ENCODE peak calls at places on chromosomes 2 and 18, in eight cellular contexts. G is A549, U is keratinocyte, K is prostate gland, A is WTC11, C is pancreas, T is WERI-Rb-1, V is HFFc6. M is an unnamed sample.

GRCh38 chr2:111071480-111072143 is 49.1 kb upstream of the BCL2L11 start:
- DNase-seq in G (peak), U (no peak), A (no peak), T (no peak), K (peak), V (peak), C (no peak), M (peak)

GRCh38 chr2:46829240-46829970 is 86.2 kb downstream of the MCFD2 start:
- DNase-seq in U (no peak), K (no peak), T (no peak), C (no peak), V (no peak), G (no peak), A (no peak), M (no peak)

GRCh38 chr2:223366566-223366965 is 235.6 kb downstream of the SCG2 start:
- DNase-seq in T (no peak), G (no peak), K (no peak), U (no peak), C (no peak), V (no peak), A (no peak), M (no peak)

GRCh38 chr2:65937379-65938160 is 497.4 kb upstream of the MEIS1 start:
- DNase-seq in K (no peak), T (no peak), C (no peak), A (no peak), V (no peak), U (no peak), G (no peak), M (no peak)

GRCh38 chr2:226198956-226199355 is 600.7 kb downstream of the IRS1 start:
- DNase-seq in K (no peak), G (no peak), V (no peak), A (no peak), T (no peak), U (no peak), C (no peak), M (no peak)

GRCh38 chr2:59196511-59196910 is 955.4 kb upstream of the FANCL start:
- DNase-seq in C (no peak), U (no peak), K (no peak), V (no peak), A (no peak), T (no peak), G (no peak), M (no peak)

GRCh38 chr2:47062721-47063120 is 92.4 kb downstream of the STPG4 start:
- DNase-seq in U (no peak), K (no peak), C (peak), T (no peak), G (no peak), A (no peak), V (no peak), M (no peak)

GRCh38 chr2:177147834-177148233 is 64.8 kb upstream of the HNRNPA3 start:
- DNase-seq in K (no peak), V (no peak), C (no peak), G (no peak), U (no peak), T (peak), A (no peak), M (no peak)

GRCh38 chr2:199819746-199820145 is 31.2 kb downstream of the FTCDNL1 start:
- DNase-seq in G (no peak), K (no peak), A (no peak), V (no peak), U (no peak), T (no peak), C (no peak), M (no peak)

GRCh38 chr2:50720695-50721314 is 311.1 kb downstream of the NRXN1 start:
- DNase-seq in T (no peak), C (no peak), V (no peak), G (no peak), U (no peak), A (no peak), K (no peak), M (no peak)

GRCh38 chr2:85132834-85133637 is at the start of gene TCF7L1:
- DNase-seq in C (peak), K (peak), A (peak), V (peak), G (peak), U (peak), T (peak), M (peak)

GRCh38 chr2:157628532-157629415 is at the start of gene ACVR1C:
- DNase-seq in U (peak), A (peak), G (peak), K (peak), C (peak), V (peak), T (peak), M (no peak)

GRCh38 chr2:78978340-78978739 is 47.2 kb upstream of the REG3G start:
- DNase-seq in T (no peak), V (no peak), A (no peak), U (no peak), G (no peak), K (no peak), C (no peak), M (no peak)

GRCh38 chr2:233084488-233084887 is 24.3 kb downstream of the INPP5D start:
- DNase-seq in U (no peak), G (no peak), K (peak), A (no peak), C (no peak), T (no peak), V (no peak), M (no peak)

GRCh38 chr2:177264209-177264538 is 353 bp downstream of the NFE2L2 start:
- DNase-seq in G (no peak), C (peak), K (no peak), U (no peak), T (peak), A (peak), V (no peak), M (no peak)

GRCh38 chr2:219803294-219803693 is 175.9 kb downstream of the SLC4A3 start:
- DNase-seq in T (no peak), C (no peak), A (no peak), K (no peak), U (no peak), G (no peak), V (peak), M (no peak)

GRCh38 chr2:165469417-165469816 is at the start of gene CSRNP3:
- DNase-seq in A (peak), G (peak), V (peak), K (peak), U (peak), T (peak), C (no peak), M (no peak)

GRCh38 chr2:46226620-46227019 is 70.6 kb upstream of the EPAS1 start:
- DNase-seq in G (no peak), V (no peak), A (no peak), K (no peak), C (no peak), T (no peak), U (no peak), M (no peak)

GRCh38 chr2:204901591-204901990 is 356.3 kb downstream of the PARD3B start:
- DNase-seq in K (no peak), T (no peak), V (no peak), A (no peak), U (no peak), C (no peak), G (no peak), M (no peak)

GRCh38 chr18:72823345-72823744 is 44.4 kb downstream of the NETO1 start:
- DNase-seq in C (no peak), U (no peak), K (no peak), V (no peak), A (no peak), G (no peak), T (no peak), M (no peak)

GRCh38 chr18:72822202-72822601 is 45.6 kb downstream of the NETO1 start:
- DNase-seq in V (no peak), U (no peak), C (peak), T (no peak), K (no peak), A (no peak), G (no peak), M (no peak)

GRCh38 chr18:72820571-72820970 is 47.2 kb downstream of the NETO1 start:
- DNase-seq in K (no peak), U (no peak), G (no peak), C (no peak), V (no peak), A (no peak), T (no peak), M (no peak)

GRCh38 chr18:72819050-72819449 is 48.7 kb downstream of the NETO1 start:
- DNase-seq in V (no peak), A (no peak), C (no peak), K (no peak), T (no peak), U (no peak), G (no peak), M (no peak)
- TF ChIP-seq CTCF in V (no peak), A (no peak), C (no peak), K (no peak), T (no peak), U (no peak), G (no peak), M (no peak)

GRCh38 chr18:44897445-44898215 is 216.9 kb downstream of the SETBP1 start:
- DNase-seq in C (no peak), G (no peak), K (no peak), U (no peak), T (no peak), A (no peak), V (no peak), M (no peak)

GRCh38 chr18:44900627-44901026 is 219.9 kb downstream of the SETBP1 start:
- DNase-seq in G (no peak), V (no peak), K (no peak), A (no peak), T (no peak), C (no peak), U (no peak), M (no peak)

GRCh38 chr18:44901283-44901682 is 220.6 kb downstream of the SETBP1 start:
- DNase-seq in U (no peak), V (no peak), K (no peak), C (no peak), A (peak), G (no peak), T (peak), M (no peak)

GRCh38 chr18:44898536-44898935 is 217.8 kb downstream of the SETBP1 start:
- DNase-seq in G (no peak), C (no peak), U (no peak), T (no peak), A (no peak), K (no peak), V (no peak), M (no peak)

DNA sequence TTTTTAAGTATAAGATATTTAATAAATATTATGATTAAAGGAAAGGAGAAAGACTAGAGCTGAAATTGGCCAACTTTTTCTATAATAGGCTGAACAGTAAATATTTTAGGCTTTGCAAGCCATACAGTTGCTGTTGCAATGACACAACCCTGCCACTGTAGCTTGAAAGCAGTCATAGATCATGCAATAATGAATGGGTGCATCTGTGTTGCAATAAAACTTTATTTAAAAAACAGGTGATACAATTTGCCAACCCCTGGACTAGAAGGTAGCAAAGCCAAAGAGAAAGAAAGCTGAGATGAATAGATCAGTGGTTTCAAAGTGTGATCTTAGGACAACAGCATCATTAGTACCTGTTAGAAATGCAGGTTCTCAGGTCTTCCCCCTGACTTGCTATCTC is 219.1 kb downstream of the SETBP1 start:
- DNase-seq in U (no peak), G (no peak), K (no peak), V (no peak), A (no peak), C (no peak), T (no peak), M (no peak)
- TF ChIP-seq CTCF in U (peak), G (no peak), K (no peak), V (no peak), A (no peak), C (no peak), T (no peak), M (no peak)

GRCh38 chr2:102033028-102033749 is 41.4 kb downstream of the IL1R2 start:
- DNase-seq in T (no peak), K (peak), V (peak), A (no peak), C (peak), G (no peak), U (no peak), M (no peak)
- TF ChIP-seq CTCF in T (no peak), K (no peak), V (no peak), A (no peak), C (no peak), G (no peak), U (no peak), M (no peak)

GRCh38 chr18:48541026-48541746 is 2.4 kb downstream of the CTIF start:
- DNase-seq in G (peak), U (no peak), V (peak), A (peak), C (no peak), T (peak), K (peak), M (no peak)
- TF ChIP-seq CTCF in G (no peak), U (no peak), V (no peak), A (no peak), C (no peak), T (peak), K (no peak), M (no peak)

GRCh38 chr2:69720404-69720803 is 21.5 kb upstream of the ANXA4 start:
- DNase-seq in G (no peak), T (no peak), U (no peak), A (no peak), C (no peak), V (no peak), K (no peak), M (no peak)
- TF ChIP-seq CTCF in G (no peak), T (peak), U (peak), A (no peak), C (no peak), V (peak), K (no peak), M (peak)

GRCh38 chr2:240558229-240558885 is 569 bp upstream of the ANKMY1 start:
- DNase-seq in V (no peak), K (no peak), G (no peak), A (no peak), C (no peak), T (no peak), U (no peak), M (no peak)

GRCh38 chr2:240561325-240561971 is 1.3 kb downstream of the DUSP28 start:
- DNase-seq in K (peak), V (peak), C (no peak), A (no peak), U (no peak), G (no peak), T (no peak), M (no peak)

GRCh38 chr2:240560084-240560479 is at the start of gene DUSP28:
- DNase-seq in T (peak), A (peak), C (peak), V (peak), G (peak), U (no peak), K (peak), M (no peak)

GRCh38 chr2:240559271-240559670 is 886 bp upstream of the DUSP28 start:
- DNase-seq in T (no peak), A (no peak), K (no peak), G (no peak), V (no peak), C (no peak), U (no peak), M (no peak)

GRCh38 chr2:240560480-240561324 is 545 bp downstream of the DUSP28 start:
- DNase-seq in T (peak), C (peak), V (peak), K (peak), G (peak), U (peak), A (peak), M (peak)
- TF ChIP-seq CTCF in T (no peak), C (no peak), V (peak), K (peak), G (no peak), U (no peak), A (no peak), M (peak)

DNA sequence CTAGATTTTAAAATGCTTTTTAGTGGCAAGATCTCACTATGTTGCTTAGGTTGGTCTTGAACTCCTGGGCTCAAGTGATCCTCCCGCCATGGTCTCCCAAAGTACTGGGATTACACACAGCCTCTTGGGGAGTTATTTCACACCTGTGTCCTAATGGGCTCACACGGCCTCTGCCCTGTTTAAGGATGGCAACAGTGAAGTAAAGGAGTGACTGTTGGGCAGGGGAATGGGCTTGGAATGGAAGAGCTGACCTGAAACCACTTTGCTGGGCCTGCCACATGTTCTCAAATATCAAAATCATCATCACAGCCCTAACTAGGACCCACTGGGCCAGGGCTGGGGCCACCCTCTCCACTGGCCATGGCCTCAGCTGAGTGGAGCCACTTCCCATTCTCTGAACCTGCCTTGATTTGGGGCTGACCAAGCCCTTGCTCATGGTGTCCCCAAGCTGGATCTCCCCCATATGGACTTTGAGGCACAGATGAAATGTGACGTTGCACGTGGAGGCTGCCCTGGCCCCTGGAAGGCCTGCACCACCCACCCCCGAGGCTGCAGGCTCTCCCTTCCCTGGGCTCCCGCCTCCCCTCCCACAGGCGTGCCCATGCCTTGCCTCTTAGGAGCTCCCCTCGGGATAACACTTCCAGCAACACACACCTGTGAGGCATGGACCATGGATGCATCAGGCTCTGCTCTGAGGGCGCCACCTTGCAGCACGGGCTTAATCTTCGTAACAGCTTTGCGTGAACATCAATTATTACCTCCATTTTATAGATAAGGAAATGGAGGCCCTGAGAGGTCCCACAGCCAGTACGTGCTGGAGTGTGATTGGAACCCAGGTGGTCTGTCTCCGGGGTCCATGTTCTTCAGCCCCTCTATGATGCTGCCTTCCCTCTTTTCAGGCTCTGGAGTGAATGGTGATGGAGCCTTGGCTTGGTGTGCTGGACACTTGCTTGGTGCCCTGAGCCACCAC is 71.8 kb upstream of the SMAD7 start:
- DNase-seq in T (peak), V (no peak), K (no peak), U (no peak), C (no peak), G (no peak), A (no peak), M (no peak)
- TF ChIP-seq CTCF in T (no peak), V (no peak), K (no peak), U (no peak), C (no peak), G (no peak), A (no peak), M (no peak)

GRCh38 chr2:6826081-6826913 is 39.4 kb downstream of the CMPK2 start:
- DNase-seq in K (peak), V (peak), A (peak), C (no peak), T (peak), U (peak), G (peak), M (peak)
- TF ChIP-seq CTCF in K (peak), V (peak), A (peak), C (peak), T (peak), U (peak), G (peak), M (peak)

M was measured in Panc1.